ENCODE peak calls at places on chromosome 20, in nine cellular contexts. A is left ventricle myocardium inferior; L is heart left ventricle; Y is stimulated activated CD4-positive, alpha-beta T cell treated with anti-CD3 and anti-CD28 coated beads, Interleukin-4, amount 100 ng/mL, for 4 hours; F is OCI-M1; G is iris pigment epithelial cell; E is HL-60; I is HFF-Myc; P is GM13976. T is an unnamed sample.

GRCh38 chr20:32828029-32828666 is 8.4 kb downstream of the MAPRE1 start:
- DNase-seq in L (no peak), A (no peak), Y (no peak), P (no peak), I (no peak), E (no peak), F (no peak), G (peak), T (no peak)

GRCh38 chr20:53001502-53002301 is 29.5 kb downstream of the TSHZ2 start:
- DNase-seq in P (no peak), I (no peak), G (no peak), L (no peak), A (no peak), F (no peak), Y (no peak), E (no peak), T (no peak)

GRCh38 chr20:50992733-50993457 is 30.0 kb downstream of the KCNG1 start:
- DNase-seq in L (no peak), F (peak), E (peak), Y (no peak), G (peak), I (no peak), P (peak), A (no peak), T (no peak)

GRCh38 chr20:23246682-23247664 is 103.6 kb upstream of the NXT1 start:
- DNase-seq in F (peak), L (peak), A (peak), I (no peak), E (no peak), Y (no peak), G (no peak), P (no peak), T (no peak)

GRCh38 chr20:57505991-57506390 is 18.9 kb downstream of the CTCFL start:
- DNase-seq in F (no peak), A (no peak), Y (no peak), P (no peak), I (no peak), L (no peak), E (no peak), G (no peak), T (no peak)

GRCh38 chr20:24816431-24816830 is 132.6 kb upstream of the CST7 start:
- DNase-seq in F (no peak), E (no peak), L (no peak), I (no peak), P (no peak), G (no peak), A (no peak), Y (no peak), T (no peak)

GRCh38 chr20:5780233-5781217 is 30.3 kb downstream of the SHLD1 start:
- DNase-seq in E (no peak), L (no peak), P (peak), A (no peak), G (peak), I (no peak), Y (no peak), F (peak), T (no peak)

GRCh38 chr20:56328861-56329260 is 29.9 kb upstream of the FAM210B start:
- DNase-seq in F (peak), A (no peak), Y (no peak), E (no peak), L (no peak), G (peak), P (no peak), I (no peak), T (no peak)

GRCh38 chr20:21262812-21263211 is 40.3 kb upstream of the XRN2 start:
- DNase-seq in A (no peak), P (no peak), E (no peak), L (no peak), Y (no peak), G (peak), I (no peak), F (no peak), T (no peak)

GRCh38 chr20:478010-478948 is 15.9 kb upstream of the TBC1D20 start:
- DNase-seq in Y (no peak), L (no peak), F (peak), A (no peak), P (no peak), G (peak), E (no peak), I (no peak), T (no peak)

GRCh38 chr20:49684335-49684997 is 29.2 kb downstream of the B4GALT5 start:
- DNase-seq in L (no peak), F (no peak), A (no peak), Y (no peak), E (peak), I (no peak), P (no peak), G (no peak), T (no peak)

GRCh38 chr20:44054118-44054517 is 132.9 kb downstream of the JPH2 start:
- DNase-seq in E (no peak), L (no peak), A (no peak), Y (no peak), G (no peak), I (no peak), P (no peak), F (no peak), T (no peak)

T was measured in pancreas.